ENCODE peak calls at places on chromosome 19, in four cellular contexts. N, Z, S and O are unnamed samples.
A peak's percentile ranks its signal among the peaks of the same experiment; 100 is the strongest.

GRCh38 chr19:41405776-41406175 is 8.2 kb downstream of the BCKDHA start:
- DNase-seq in Z (no peak), S (peak; percentile 58), N (no peak), O (no peak)

GRCh38 chr19:54030895-54031586 is 32.7 kb downstream of the VSTM1 start:
- DNase-seq in Z (no peak), S (peak; percentile 59), N (peak; percentile 56), O (peak; percentile 39)

GRCh38 chr19:50264483-50265186 is 61.2 kb downstream of the MYH14 start:
- DNase-seq in Z (no peak), S (peak; percentile 71), N (no peak), O (no peak)

GRCh38 chr19:30385666-30386065 is 13.5 kb downstream of the ZNF536 start:
- DNase-seq in N (no peak), S (peak; percentile 15), Z (no peak), O (no peak)

GRCh38 chr19:33376423-33376822 is 2.9 kb downstream of the CEBPG start:
- DNase-seq in N (peak; percentile 85), S (no peak), Z (peak; percentile 84), O (no peak)

GRCh38 chr19:48319647-48320537 is 5.5 kb upstream of the EMP3 start:
- DNase-seq in N (peak; percentile 81), S (peak; percentile 97), Z (peak; percentile 46), O (peak; percentile 58)

GRCh38 chr19:14507704-14508246 is 10.4 kb downstream of the DNAJB1 start:
- DNase-seq in N (peak; percentile 34), S (no peak), Z (peak; percentile 67), O (no peak)

GRCh38 chr19:21691656-21692055 is 75.7 kb downstream of the ZNF100 start:
- DNase-seq in N (no peak), Z (no peak), S (no peak), O (no peak)

GRCh38 chr19:40612831-40613668 is 11.9 kb downstream of the LTBP4 start:
- DNase-seq in N (peak; percentile 73), Z (no peak), S (peak; percentile 97), O (no peak)

GRCh38 chr19:5801796-5802616 is 2.9 kb upstream of the NRTN start:
- DNase-seq in S (peak; percentile 88), Z (no peak), N (no peak), O (peak; percentile 61)

GRCh38 chr19:23460656-23461055 is 65.4 kb upstream of the ZNF91 start:
- DNase-seq in Z (no peak), N (no peak), S (no peak), O (no peak)

GRCh38 chr19:40239415-40240226 is 13.1 kb upstream of the CCNP start:
- DNase-seq in Z (no peak), N (no peak), S (no peak), O (no peak)

GRCh38 chr19:4229179-4229931 is at the start of gene EBI3:
- DNase-seq in N (no peak), S (peak; percentile 76), Z (peak; percentile 46), O (no peak)

GRCh38 chr19:33384983-33385382 is 11.5 kb downstream of the CEBPG start:
- DNase-seq in N (no peak), S (no peak), Z (no peak), O (no peak)

GRCh38 chr19:14405758-14406644 is 13.1 kb downstream of the DDX39A start:
- DNase-seq in N (peak; percentile 73), S (peak; percentile 100), Z (peak; percentile 59), O (peak; percentile 97)

GRCh38 chr19:14434157-14434501 is 1.0 kb downstream of the PKN1 start:
- DNase-seq in S (no peak), N (no peak), Z (no peak), O (no peak)

GRCh38 chr19:30864460-30865215 is 484.6 kb downstream of the TSHZ3 start:
- DNase-seq in Z (no peak), S (peak; percentile 10), N (no peak), O (no peak)

GRCh38 chr19:19475845-19476828 is 39.2 kb downstream of the TSSK6 start:
- DNase-seq in Z (no peak), N (no peak), S (peak; percentile 81), O (peak; percentile 36)

GRCh38 chr19:19471682-19472081 is 43.7 kb downstream of the TSSK6 start:
- DNase-seq in S (no peak), Z (no peak), N (no peak), O (no peak)

GRCh38 chr19:19477705-19478383 is 37.5 kb downstream of the TSSK6 start:
- DNase-seq in Z (no peak), N (no peak), S (no peak), O (no peak)

GRCh38 chr19:19470579-19470978 is 44.8 kb downstream of the TSSK6 start:
- DNase-seq in S (no peak), N (no peak), Z (no peak), O (no peak)

GRCh38 chr19:19474950-19475781 is 40.2 kb downstream of the TSSK6 start:
- DNase-seq in Z (no peak), S (peak; percentile 66), N (no peak), O (peak; percentile 80)
- H3K4me1 ChIP-seq in Z (peaks cover 10% of the 10 kb centered on the region), S (no peaks in the 10 kb centered on the region), N (no peaks in the 10 kb centered on the region), O (peaks cover 10% of the 10 kb centered on the region)

GRCh38 chr19:11194173-11194572 is 3.2 kb downstream of the KANK2 start:
- DNase-seq in S (no peak), Z (no peak), N (no peak), O (no peak)

GRCh38 chr19:11195169-11195568 is 2.2 kb downstream of the KANK2 start:
- DNase-seq in Z (no peak), N (peak; percentile 62), S (no peak), O (no peak)

GRCh38 chr19:11196406-11197287 is 698 bp downstream of the KANK2 start:
- DNase-seq in Z (no peak), S (peak; percentile 79), N (no peak), O (no peak)

GRCh38 chr19:11194657-11195056 is 2.7 kb downstream of the KANK2 start:
- DNase-seq in S (no peak), N (no peak), Z (no peak), O (no peak)

GRCh38 chr19:11195681-11196080 is 1.7 kb downstream of the KANK2 start:
- DNase-seq in N (peak; percentile 46), Z (no peak), S (no peak), O (no peak)
- H3K4me3 ChIP-seq in N (peak overlapping the region; percentile 90), Z (peak overlapping the region; percentile 10), S (no peak overlapping the region), O (no peak overlapping the region)

GRCh38 chr19:9498183-9498902 is at the start of gene ZNF560:
- DNase-seq in S (peak; percentile 55), N (no peak), Z (peak; percentile 6), O (no peak)

GRCh38 chr19:9500796-9501195 is 2.4 kb upstream of the ZNF560 start:
- DNase-seq in Z (no peak), N (no peak), S (no peak), O (no peak)
- H3K9me3 ChIP-seq in Z (peaks cover 12% of the 10 kb centered on the region), N (peaks cover 8% of the 10 kb centered on the region), S (peaks cover 49% of the 10 kb centered on the region), O (no peaks in the 10 kb centered on the region)

DNA sequence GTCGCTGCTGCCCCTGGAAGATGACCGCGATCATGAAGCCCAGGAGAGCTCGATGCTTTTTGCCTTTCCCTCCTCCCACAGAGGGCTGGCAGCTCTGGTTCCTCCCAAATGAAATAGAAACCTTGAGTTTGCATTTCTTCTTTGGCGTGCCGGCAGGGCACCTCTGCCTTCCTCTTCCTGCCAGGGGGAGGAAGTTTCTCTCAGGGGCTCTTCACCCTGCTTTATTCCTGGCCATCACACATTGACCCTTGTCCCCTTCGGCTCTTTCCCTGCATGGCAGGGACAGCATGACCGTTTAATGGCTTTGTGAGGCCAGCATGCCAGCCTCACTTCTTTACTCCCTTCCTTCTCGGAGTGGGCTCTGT is 47.9 kb downstream of the ACTN4 start:
- DNase-seq in N (no peak), S (no peak), Z (no peak), O (no peak)
- H3K4me1 ChIP-seq in N (peaks cover 47% of the 10 kb centered on the region), S (peaks cover 10% of the 10 kb centered on the region), Z (peaks cover 47% of the 10 kb centered on the region), O (peaks cover 13% of the 10 kb centered on the region)

GRCh38 chr19:55092423-55093318 is 17.0 kb downstream of the EPS8L1 start:
- DNase-seq in N (no peak), Z (no peak), S (peak; percentile 90), O (no peak)
- H3K4me3 ChIP-seq in N (no peak overlapping the region), Z (no peak overlapping the region), S (no peak overlapping the region), O (no peak overlapping the region)

DNA sequence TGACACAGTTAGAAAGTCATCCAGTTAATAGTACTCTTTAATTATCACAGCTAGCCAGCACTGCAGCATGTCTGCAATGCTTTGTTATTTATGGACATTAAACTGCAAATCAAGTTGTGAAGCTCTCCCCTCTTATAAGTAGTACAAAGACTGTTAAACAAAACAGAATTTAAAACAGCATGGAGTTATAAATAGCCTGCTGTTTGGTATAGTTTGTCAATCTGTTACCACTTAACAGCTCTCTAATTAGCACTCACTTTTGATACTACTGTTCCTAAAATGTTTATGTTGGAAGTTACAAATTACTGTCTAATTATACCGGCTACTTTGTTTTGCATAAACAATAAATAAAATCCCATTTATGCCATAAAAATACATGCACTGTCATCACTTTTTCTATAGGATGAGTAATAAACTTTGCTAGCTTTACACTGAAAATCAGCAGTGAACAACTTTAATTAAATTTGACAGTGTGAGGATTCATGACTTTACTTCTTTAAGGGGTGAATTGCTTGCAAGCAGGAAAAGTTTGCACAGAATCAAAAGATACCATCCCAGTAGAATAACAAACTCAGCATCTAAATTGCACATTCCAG is 853.0 kb downstream of the UQCRFS1 start:
- DNase-seq in Z (no peak), N (no peak), S (no peak), O (no peak)
- H3K9me3 ChIP-seq in Z (no peaks in the 10 kb centered on the region), N (no peaks in the 10 kb centered on the region), S (no peaks in the 10 kb centered on the region), O (no peaks in the 10 kb centered on the region)

GRCh38 chr19:16605552-16605951 is 22.5 kb downstream of the MED26 start:
- DNase-seq in N (no peak), S (no peak), Z (no peak), O (no peak)
- H3K4me1 ChIP-seq in N (peaks cover 14% of the 10 kb centered on the region), S (no peaks in the 10 kb centered on the region), Z (peaks cover 6% of the 10 kb centered on the region), O (peaks cover 17% of the 10 kb centered on the region)

GRCh38 chr19:9674669-9675357 is at the start of gene ZNF562:
- DNase-seq in Z (peak; percentile 83), S (peak; percentile 61), N (peak; percentile 75), O (peak; percentile 92)

GRCh38 chr19:9671654-9672053 is 3.2 kb downstream of the ZNF562 start:
- DNase-seq in N (no peak), S (no peak), Z (no peak), O (no peak)

GRCh38 chr19:9668544-9668943 is 6.4 kb downstream of the ZNF562 start:
- DNase-seq in Z (no peak), S (no peak), N (no peak), O (no peak)

GRCh38 chr19:9673912-9674668 is 810 bp downstream of the ZNF562 start:
- DNase-seq in N (peak; percentile 7), Z (peak; percentile 25), S (no peak), O (no peak)

DNA sequence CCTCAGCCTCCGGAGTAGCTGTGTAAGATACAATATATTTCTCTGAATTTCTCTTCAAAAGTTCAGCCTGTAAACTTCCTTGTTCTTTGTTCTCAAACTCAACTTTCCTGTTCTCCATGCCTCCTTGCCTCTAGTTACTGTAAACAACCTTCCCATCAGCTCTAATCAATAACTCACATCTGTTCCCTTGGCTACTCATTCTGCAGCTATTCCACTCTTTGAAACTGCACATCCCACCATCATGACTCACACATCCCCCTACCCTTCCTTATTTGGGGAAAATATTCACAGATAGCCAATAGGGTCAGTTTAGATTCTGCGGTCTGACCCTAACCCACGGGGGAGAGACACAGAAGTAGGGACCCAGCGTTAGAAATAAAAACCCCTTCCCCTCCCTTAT is 2.0 kb downstream of the ZNF562 start:
- DNase-seq in Z (no peak), N (no peak), S (no peak), O (no peak)
- H3K4me3 ChIP-seq in Z (no peak overlapping the region), N (no peak overlapping the region), S (peak overlapping the region; percentile 99), O (no peak overlapping the region)